ENCODE peak calls at places on chromosome X, in five cellular contexts. K, V, O, E and Y are unnamed samples.

GRCh38 chrX:13698432-13698831 is 9.5 kb downstream of the RAB9A start:
- DNase-seq in K (no peak), V (no peak), O (no peak), E (no peak), Y (no peak)

GRCh38 chrX:21885568-21885967 is 29.8 kb downstream of the YY2 start:
- DNase-seq in O (peak; percentile 45), E (no peak), V (no peak), K (no peak), Y (peak; percentile 84)

GRCh38 chrX:133538148-133538547 is 122.9 kb upstream of the GPC4 start:
- DNase-seq in V (no peak), O (no peak), K (no peak), E (peak; percentile 91), Y (no peak)

GRCh38 chrX:30680618-30681017 is 27.4 kb downstream of the GK start:
- DNase-seq in O (no peak), V (no peak), K (no peak), E (no peak), Y (no peak)

GRCh38 chrX:68903111-68903510 is 74.3 kb downstream of the EFNB1 start:
- DNase-seq in E (no peak), K (no peak), V (no peak), O (no peak), Y (no peak)

GRCh38 chrX:28787206-28787605 is 200.0 kb downstream of the IL1RAPL1 start:
- DNase-seq in E (no peak), V (peak; percentile 10), K (no peak), O (peak; percentile 40), Y (peak; percentile 78)

GRCh38 chrX:153924149-153924861 is 1.8 kb downstream of the ARHGAP4 start:
- DNase-seq in E (peak; percentile 42), V (peak; percentile 65), K (no peak), O (peak; percentile 35), Y (peak; percentile 45)

GRCh38 chrX:103687073-103687695 is 685 bp upstream of the MORF4L2 start:
- DNase-seq in O (no peak), K (peak; percentile 45), V (peak; percentile 86), E (peak; percentile 81), Y (peak; percentile 89)

GRCh38 chrX:73850124-73851013 is 287.4 kb downstream of the CHIC1 start:
- DNase-seq in E (peak; percentile 50), V (peak; percentile 53), O (peak; percentile 37), K (no peak), Y (peak; percentile 53)

GRCh38 chrX:1492421-1493012 is 39.8 kb upstream of the ASMTL start:
- DNase-seq in V (no peak), O (no peak), E (no peak), K (no peak), Y (no peak)

GRCh38 chrX:154714925-154715324 is 36.0 kb downstream of the GAB3 start:
- DNase-seq in O (peak; percentile 69), K (no peak), V (peak; percentile 45), E (peak; percentile 55), Y (peak; percentile 69)

GRCh38 chrX:31499120-31499519 is 427.3 kb upstream of the FTHL17 start:
- DNase-seq in V (peak; percentile 2), O (peak; percentile 4), K (no peak), E (no peak), Y (peak; percentile 81)

GRCh38 chrX:152912641-152913040 is 14.8 kb downstream of the ZNF185 start:
- DNase-seq in V (no peak), E (no peak), O (no peak), K (no peak), Y (no peak)

GRCh38 chrX:43504394-43504793 is 151.7 kb upstream of the MAOA start:
- DNase-seq in E (peak; percentile 63), V (no peak), K (no peak), O (no peak), Y (no peak)

GRCh38 chrX:133323450-133323849 is 91.8 kb downstream of the GPC4 start:
- DNase-seq in E (peak; percentile 17), V (no peak), O (no peak), K (no peak), Y (no peak)

GRCh38 chrX:125203737-125204578 is 115.7 kb upstream of the TEX13C start:
- DNase-seq in V (peak; percentile 32), E (peak; percentile 7), K (no peak), O (no peak), Y (peak; percentile 1)
- H3K4me3 ChIP-seq in V (peak overlapping the region; percentile 54), E (peak overlapping the region; percentile 61), K (no peak overlapping the region), O (no peak overlapping the region), Y (no peak overlapping the region)

DNA sequence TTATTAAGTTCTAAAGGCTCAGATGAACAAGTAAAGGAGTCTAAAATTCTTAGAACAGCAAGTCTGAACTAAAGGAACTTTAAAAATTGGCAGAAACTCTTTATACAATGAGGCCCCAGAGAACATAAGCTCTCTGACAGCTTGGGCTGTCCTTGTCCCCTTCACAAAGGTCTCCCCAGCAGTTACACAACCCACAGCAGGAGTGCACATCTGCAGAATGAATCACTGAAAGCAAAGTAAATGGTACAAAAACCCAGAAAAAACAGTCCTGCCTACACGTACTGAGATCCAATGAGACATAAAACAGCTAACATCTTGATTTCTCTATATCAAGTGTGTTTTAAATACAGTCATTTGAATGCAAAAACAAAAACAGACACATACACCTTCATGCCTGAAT is 18.7 kb downstream of the RBBP7 start:
- DNase-seq in V (no peak), K (no peak), E (no peak), O (no peak), Y (peak; percentile 72)
- TF ChIP-seq CTCF in V (no peak), K (no peak), E (no peak), O (no peak), Y (no peak)

GRCh38 chrX:33205321-33205720 is 6.0 kb downstream of the DMD start:
- DNase-seq in V (no peak), O (no peak), K (no peak), E (no peak), Y (peak; percentile 33)
- H3K4me3 ChIP-seq in V (no peak overlapping the region), O (peak overlapping the region; percentile 4), K (no peak overlapping the region), E (no peak overlapping the region), Y (peak overlapping the region; percentile 20)

DNA sequence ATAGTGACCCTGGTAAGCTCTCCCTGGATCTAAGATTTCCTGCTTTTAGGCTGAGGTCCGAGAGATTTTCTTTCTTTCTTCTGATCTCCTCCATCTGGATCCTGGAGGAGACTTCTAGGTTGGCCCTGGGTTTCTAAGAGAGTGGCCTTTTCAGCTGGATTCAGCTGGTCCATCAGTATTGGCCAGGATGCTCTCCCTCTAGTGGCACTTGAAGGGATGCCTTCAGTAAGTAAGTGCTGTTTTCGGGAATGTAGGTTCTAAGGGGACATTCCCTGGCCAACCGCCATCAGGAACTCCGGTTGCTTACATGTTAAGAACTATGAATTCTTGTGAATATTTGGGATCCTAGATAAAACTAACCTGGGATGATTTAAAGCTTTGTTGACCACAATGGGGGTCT is 56.9 kb downstream of the SERTM2 start:
- DNase-seq in V (peak; percentile 43), O (peak; percentile 1), E (no peak), K (no peak), Y (peak; percentile 54)
- TF ChIP-seq CTCF in V (no peak), O (peak; percentile 49), E (peak; percentile 23), K (no peak), Y (peak; percentile 64)

DNA sequence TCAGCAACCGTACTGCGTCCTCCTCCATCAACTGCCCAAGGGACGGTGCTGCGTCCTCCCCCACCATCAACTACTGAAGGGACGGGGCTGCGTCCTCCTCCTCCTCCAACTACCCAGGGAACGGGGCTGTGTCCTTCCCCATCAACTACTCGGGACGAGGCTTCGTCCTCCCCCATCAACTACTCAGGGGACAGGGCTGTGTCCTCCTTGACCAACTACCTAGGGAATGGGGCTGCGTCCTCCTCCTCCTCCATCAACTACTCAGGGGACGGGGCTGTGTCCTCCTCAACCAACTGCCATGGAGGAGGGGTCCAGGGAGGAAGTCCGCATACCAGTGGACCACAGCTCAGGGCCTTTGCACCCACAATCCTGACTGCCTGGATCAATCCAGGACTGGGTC is 24.4 kb downstream of the PPP2R3B start:
- DNase-seq in K (no peak), E (no peak), V (no peak), O (no peak), Y (no peak)
- H3K4me3 ChIP-seq in K (no peak overlapping the region), E (no peak overlapping the region), V (no peak overlapping the region), O (no peak overlapping the region), Y (no peak overlapping the region)

GRCh38 chrX:120244735-120245498 is 5.7 kb upstream of the ZBTB33 start:
- DNase-seq in E (peak; percentile 59), K (peak; percentile 55), O (peak; percentile 87), V (peak; percentile 91), Y (peak; percentile 88)
- TF ChIP-seq CTCF in E (no peak), K (no peak), O (no peak), V (no peak), Y (no peak)

DNA sequence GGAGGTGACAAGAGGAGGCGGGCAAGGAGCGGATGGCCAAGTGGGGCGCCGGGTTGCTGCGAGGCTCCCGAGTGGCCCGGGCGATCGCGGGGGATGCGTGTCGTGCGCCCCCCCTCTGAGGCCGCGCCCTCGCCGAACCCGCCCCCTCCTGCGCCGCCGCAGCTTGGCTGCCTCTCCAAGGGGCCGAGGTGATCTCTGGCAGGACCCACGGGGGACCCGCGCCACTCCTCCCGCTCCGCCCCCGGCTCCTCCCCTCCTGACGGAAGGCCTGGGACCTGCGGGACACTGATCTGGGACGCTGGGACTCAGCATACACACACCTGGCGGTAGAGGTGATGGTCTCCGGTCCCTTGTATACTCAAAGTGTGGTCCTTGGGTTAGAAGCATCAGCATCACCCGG is 21.9 kb upstream of the FAM47C start:
- DNase-seq in K (no peak), V (no peak), E (no peak), O (no peak), Y (no peak)
- H3K4me3 ChIP-seq in K (no peak overlapping the region), V (no peak overlapping the region), E (no peak overlapping the region), O (no peak overlapping the region), Y (no peak overlapping the region)

DNA sequence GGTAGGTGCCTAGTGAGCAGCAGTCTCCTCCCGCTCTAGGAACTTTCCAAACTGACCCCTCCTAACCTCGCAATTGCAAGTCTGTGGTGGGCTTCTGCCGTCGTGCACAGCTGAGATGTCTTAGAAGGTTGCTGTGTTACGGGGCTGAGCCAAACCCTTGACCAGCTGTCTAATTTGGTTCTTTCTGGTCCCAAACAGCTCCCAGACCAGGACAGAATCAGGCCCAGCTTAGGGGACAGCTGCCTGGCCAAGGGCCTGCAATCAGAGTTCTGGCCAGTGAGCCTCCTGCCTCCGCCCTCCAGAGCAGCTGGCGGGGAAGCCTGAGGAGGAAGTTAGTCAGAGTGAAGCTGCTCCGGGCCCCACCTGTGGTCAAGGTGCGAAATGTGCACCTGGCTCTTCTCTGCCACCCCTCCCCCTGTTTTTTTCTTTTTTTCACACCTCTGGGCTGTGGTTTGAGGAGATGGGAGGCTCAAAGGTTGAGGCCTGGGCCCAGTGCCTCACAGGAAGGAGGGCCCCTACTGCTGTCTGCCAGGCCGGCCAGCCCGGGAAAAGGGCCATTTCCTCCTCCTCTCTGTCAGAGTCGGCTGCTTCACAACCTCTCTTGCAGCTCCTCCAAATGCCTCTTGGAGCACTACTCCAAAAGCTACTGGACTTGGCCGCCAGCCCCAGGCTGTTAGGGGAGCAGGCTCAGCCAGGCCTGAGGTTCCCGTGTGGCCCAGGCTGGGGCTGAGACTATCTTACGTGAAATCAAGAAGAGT is 4.2 kb upstream of the CXCR3 start:
- DNase-seq in K (no peak), O (peak; percentile 74), V (peak; percentile 20), E (peak; percentile 95), Y (peak; percentile 57)
- TF ChIP-seq CTCF in K (peak; percentile 29), O (peak; percentile 28), V (no peak), E (no peak), Y (no peak)